ENCODE peak calls at places on chromosomes 2 and 18, in ten cellular contexts. N is upper lobe of right lung, T is astrocyte of the spinal cord, C is ascending aorta, U is thyroid gland, P is kidney, Y is A549, K is AG04449, R is GM13977, M is IMR-90. X is an unnamed sample.

GRCh38 chr2:101341421-101341820 is 32.9 kb upstream of the RNF149 start:
- DNase-seq in T (no peak), Y (no peak), U (no peak), C (no peak), K (no peak), M (no peak), N (no peak), P (no peak), R (no peak), X (no peak)

GRCh38 chr2:182066439-182067061 is 80.9 kb downstream of the PPP1R1C start:
- DNase-seq in N (no peak), K (peak), Y (no peak), R (no peak), T (peak), C (no peak), U (no peak), M (peak), P (no peak), X (no peak)

GRCh38 chr2:227412877-227413276 is 25.1 kb upstream of the SCYGR1 start:
- DNase-seq in T (no peak), P (no peak), R (no peak), C (no peak), U (no peak), M (no peak), Y (no peak), N (no peak), K (no peak), X (no peak)

GRCh38 chr2:8545676-8546318 is 136.1 kb upstream of the ID2 start:
- DNase-seq in U (no peak), N (no peak), M (no peak), C (no peak), T (no peak), K (no peak), P (no peak), Y (no peak), R (no peak), X (peak)

GRCh38 chr2:219001577-219002394 is 8.6 kb upstream of the CRYBA2 start:
- DNase-seq in P (peak), M (no peak), Y (no peak), T (no peak), C (no peak), U (peak), K (no peak), N (peak), R (peak), X (no peak)

GRCh38 chr2:10370895-10371294 is 68.2 kb downstream of the HPCAL1 start:
- DNase-seq in P (no peak), R (no peak), Y (no peak), C (no peak), U (peak), M (no peak), T (no peak), K (no peak), N (no peak), X (no peak)

GRCh38 chr2:37654419-37654818 is 17.0 kb downstream of the CDC42EP3 start:
- DNase-seq in Y (no peak), K (no peak), N (no peak), M (no peak), U (no peak), C (no peak), R (no peak), P (no peak), T (no peak), X (no peak)

GRCh38 chr2:68436270-68436669 is 30.8 kb downstream of the FBXO48 start:
- DNase-seq in P (no peak), T (no peak), R (no peak), Y (no peak), N (no peak), M (peak), C (no peak), U (no peak), K (no peak), X (no peak)

GRCh38 chr2:108492364-108492763 is 41.9 kb upstream of the LIMS1 start:
- DNase-seq in R (no peak), Y (peak), N (no peak), P (no peak), K (peak), M (peak), C (no peak), U (no peak), T (peak), X (no peak)

GRCh38 chr2:212330263-212330662 is 208.3 kb downstream of the ERBB4 start:
- DNase-seq in K (no peak), M (no peak), Y (no peak), P (peak), R (no peak), C (peak), N (no peak), T (no peak), U (peak), X (no peak)

GRCh38 chr2:102743259-102743658 is 18.6 kb upstream of the TMEM182 start:
- DNase-seq in Y (no peak), P (no peak), N (no peak), R (no peak), M (no peak), C (no peak), K (no peak), T (no peak), U (no peak), X (no peak)

GRCh38 chr2:33298233-33298632 is 178.2 kb upstream of the RASGRP3 start:
- DNase-seq in K (peak), Y (peak), P (no peak), T (peak), U (no peak), C (no peak), N (no peak), R (no peak), M (peak), X (no peak)

GRCh38 chr2:26846334-26846863 is 1.5 kb upstream of the DPYSL5 start:
- DNase-seq in T (peak), P (peak), M (peak), U (peak), Y (peak), K (peak), N (peak), C (peak), R (peak), X (peak)

GRCh38 chr2:84197901-84198300 is 261.2 kb downstream of the SUCLG1 start:
- DNase-seq in T (no peak), N (no peak), M (no peak), K (no peak), R (no peak), Y (no peak), C (no peak), P (no peak), U (no peak), X (no peak)

GRCh38 chr2:227627769-227628168 is 10.5 kb downstream of the SCYGR4 start:
- DNase-seq in P (no peak), N (no peak), Y (no peak), K (no peak), M (no peak), R (no peak), U (no peak), T (no peak), C (no peak), X (no peak)

GRCh38 chr18:52903858-52904257 is 563.9 kb downstream of the DCC start:
- DNase-seq in Y (peak), T (peak), K (no peak), C (no peak), R (peak), P (no peak), N (no peak), M (no peak), U (peak), X (peak)

GRCh38 chr2:120344214-120344990 is 1.5 kb upstream of the INHBB start:
- DNase-seq in U (peak), K (no peak), C (no peak), T (no peak), M (no peak), N (no peak), R (peak), P (peak), Y (peak), X (peak)

GRCh38 chr2:43220982-43221659 is 5.3 kb downstream of the ZFP36L2 start:
- DNase-seq in U (peak), C (peak), M (peak), K (no peak), P (peak), Y (no peak), N (peak), R (no peak), T (peak), X (peak)

GRCh38 chr2:189506514-189506976 is 65.3 kb downstream of the WDR75 start:
- DNase-seq in K (no peak), N (no peak), C (no peak), U (no peak), Y (peak), T (no peak), M (peak), P (no peak), R (no peak), X (no peak)

GRCh38 chr2:201859886-201860285 is 53.5 kb downstream of the CDK15 start:
- DNase-seq in C (no peak), Y (no peak), M (peak), N (no peak), T (peak), U (no peak), K (no peak), P (no peak), R (no peak), X (no peak)

GRCh38 chr2:60453896-60454295 is 99.6 kb downstream of the BCL11A start:
- DNase-seq in C (no peak), U (no peak), R (no peak), P (no peak), K (no peak), Y (no peak), M (no peak), T (no peak), N (no peak), X (no peak)

GRCh38 chr2:191612496-191612895 is 65.4 kb upstream of the NABP1 start:
- DNase-seq in R (no peak), M (peak), U (no peak), K (peak), P (no peak), Y (peak), N (no peak), T (peak), C (no peak), X (no peak)

GRCh38 chr18:60044290-60045006 is 144.7 kb downstream of the PMAIP1 start:
- DNase-seq in R (no peak), M (peak), T (peak), C (no peak), Y (peak), K (no peak), N (no peak), P (no peak), U (no peak), X (no peak)

GRCh38 chr2:63587814-63588384 is 378 bp downstream of the WDPCP start:
- DNase-seq in N (no peak), T (no peak), U (no peak), M (no peak), P (no peak), Y (no peak), K (no peak), C (no peak), R (no peak), X (no peak)

GRCh38 chr18:68713791-68714190 is 1.1 kb downstream of the TMX3 start:
- DNase-seq in T (no peak), M (no peak), P (no peak), C (no peak), Y (no peak), N (no peak), U (no peak), K (no peak), R (no peak), X (no peak)

GRCh38 chr2:223692227-223692947 is 90.2 kb upstream of the SCG2 start:
- DNase-seq in R (no peak), U (peak), Y (peak), M (peak), C (no peak), N (no peak), T (peak), K (no peak), P (no peak), X (peak)

GRCh38 chr18:30765247-30765646 is 277.3 kb downstream of the DSC3 start:
- DNase-seq in N (no peak), P (no peak), K (no peak), U (no peak), R (no peak), C (no peak), T (no peak), Y (no peak), M (no peak), X (no peak)

GRCh38 chr2:192236136-192236535 is 41.4 kb upstream of the TMEFF2 start:
- DNase-seq in R (no peak), K (no peak), T (peak), N (no peak), U (no peak), P (no peak), M (peak), C (no peak), Y (no peak), X (no peak)

GRCh38 chr2:162234620-162235462 is 8.4 kb downstream of the FAP start:
- DNase-seq in T (no peak), C (no peak), K (no peak), Y (no peak), R (no peak), N (no peak), P (peak), U (no peak), M (no peak), X (no peak)

DNA sequence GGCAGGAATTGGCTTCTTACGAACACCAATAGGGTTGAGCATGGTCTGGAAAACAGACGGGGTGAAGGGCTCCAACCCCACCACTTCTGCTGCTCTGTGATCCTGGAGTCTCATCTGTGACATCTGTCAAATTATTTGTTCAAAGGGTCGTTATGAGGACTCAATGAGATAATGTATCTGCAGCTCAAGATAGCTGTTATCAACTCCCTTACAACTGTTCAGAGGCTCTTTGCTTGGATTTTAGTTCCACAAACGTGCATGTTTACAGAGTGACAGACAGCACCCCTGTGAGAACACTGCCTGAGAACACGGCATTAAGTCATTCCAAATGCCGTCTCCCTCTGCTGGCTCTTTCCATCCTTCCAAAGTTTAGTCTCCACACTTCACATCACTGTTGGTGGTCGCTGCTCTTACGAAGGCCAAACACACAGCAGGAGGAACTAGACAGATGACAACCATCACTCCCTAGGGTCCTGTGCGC is 220.5 kb downstream of the ANAPC1 start:
- DNase-seq in R (no peak), Y (no peak), C (peak), N (no peak), K (no peak), M (peak), P (no peak), U (no peak), T (peak), X (no peak)
- TF ChIP-seq CTCF in R (no peak), Y (no peak), C (no peak), N (no peak), K (peak), M (peak), P (no peak), U (no peak), T (peak), X (no peak)

GRCh38 chr18:27363918-27364317 is 178.8 kb upstream of the CHST9 start:
- DNase-seq in M (no peak), P (no peak), N (no peak), K (no peak), R (peak), T (peak), C (no peak), U (no peak), Y (peak), X (no peak)
- TF ChIP-seq CTCF in M (no peak), P (peak), N (no peak), K (no peak), R (peak), T (peak), C (no peak), U (no peak), Y (peak), X (no peak)

GRCh38 chr2:81412681-81413080 is 1108.1 kb upstream of the LRRTM1 start:
- DNase-seq in R (no peak), Y (peak), C (no peak), N (no peak), M (no peak), P (no peak), T (no peak), K (no peak), U (no peak), X (no peak)
- TF ChIP-seq CTCF in R (no peak), Y (no peak), C (no peak), N (no peak), M (no peak), P (no peak), T (no peak), K (no peak), U (no peak), X (no peak)

DNA sequence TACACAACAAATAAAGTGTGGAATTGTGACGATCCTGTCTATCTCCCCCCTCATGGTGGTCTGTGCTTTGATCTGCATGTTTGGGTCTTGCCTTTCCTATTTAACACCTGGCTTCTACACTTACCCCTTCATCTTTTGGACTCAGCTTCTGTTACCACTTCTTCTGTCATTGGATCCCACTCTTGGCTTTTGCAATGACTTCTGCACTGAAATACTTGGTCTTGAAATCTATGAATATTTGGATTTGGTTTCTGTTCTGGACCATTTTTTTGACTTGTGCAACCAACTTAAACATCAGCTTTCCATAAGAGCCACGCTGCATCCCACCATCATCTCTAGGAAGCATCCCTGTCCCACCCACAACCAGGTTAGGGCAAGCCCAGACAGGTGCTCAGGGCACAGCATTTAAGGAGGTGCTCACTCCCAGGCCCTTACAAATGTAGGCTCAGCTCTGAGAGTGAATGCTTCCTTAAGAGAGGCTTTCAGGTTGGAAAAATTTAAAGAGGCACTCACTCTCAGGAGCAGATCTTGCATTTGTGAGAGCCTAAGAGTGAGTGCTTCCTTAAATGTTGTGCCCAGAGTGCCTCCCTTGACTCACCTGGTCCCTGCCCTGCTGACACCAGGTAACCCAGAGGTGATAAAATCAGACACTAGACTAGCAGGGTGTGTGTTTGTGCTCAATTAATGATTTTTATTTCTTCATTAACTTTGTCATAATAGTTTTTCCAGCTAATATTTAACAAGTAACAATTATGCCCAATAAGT is 124.5 kb upstream of the SH3BP4 start:
- DNase-seq in M (no peak), U (peak), N (no peak), K (no peak), R (no peak), C (no peak), Y (no peak), T (no peak), P (no peak), X (no peak)
- TF ChIP-seq CTCF in M (no peak), U (no peak), N (no peak), K (no peak), R (no peak), C (no peak), Y (no peak), T (no peak), P (no peak), X (no peak)

GRCh38 chr2:238107525-238108422 is 7.6 kb downstream of the ESPNL start:
- DNase-seq in T (no peak), K (no peak), P (peak), U (peak), Y (no peak), R (no peak), M (no peak), N (peak), C (peak), X (no peak)
- TF ChIP-seq CTCF in T (no peak), K (no peak), P (no peak), U (no peak), Y (no peak), R (no peak), M (no peak), N (no peak), C (no peak), X (no peak)

GRCh38 chr2:50529600-50530218 is 502.2 kb downstream of the NRXN1 start:
- DNase-seq in N (no peak), C (no peak), T (peak), Y (peak), M (peak), P (no peak), K (peak), U (no peak), R (peak), X (no peak)
- TF ChIP-seq CTCF in N (peak), C (peak), T (peak), Y (peak), M (peak), P (peak), K (peak), U (peak), R (peak), X (peak)

GRCh38 chr18:24544949-24545348 is 84.5 kb downstream of the HRH4 start:
- DNase-seq in T (no peak), P (no peak), N (no peak), K (no peak), C (no peak), U (no peak), Y (no peak), R (no peak), M (no peak), X (no peak)

GRCh38 chr18:24543408-24544140 is 83.1 kb downstream of the HRH4 start:
- DNase-seq in M (no peak), T (no peak), N (no peak), C (no peak), P (no peak), K (no peak), Y (no peak), R (no peak), U (no peak), X (no peak)

GRCh38 chr18:24546304-24546703 is 85.9 kb downstream of the HRH4 start:
- DNase-seq in K (no peak), P (no peak), M (no peak), U (no peak), T (no peak), N (no peak), C (no peak), R (no peak), Y (no peak), X (no peak)

GRCh38 chr18:24540896-24541295 is 80.5 kb downstream of the HRH4 start:
- DNase-seq in P (no peak), U (no peak), M (no peak), T (no peak), Y (no peak), N (no peak), R (no peak), K (no peak), C (no peak), X (no peak)

DNA sequence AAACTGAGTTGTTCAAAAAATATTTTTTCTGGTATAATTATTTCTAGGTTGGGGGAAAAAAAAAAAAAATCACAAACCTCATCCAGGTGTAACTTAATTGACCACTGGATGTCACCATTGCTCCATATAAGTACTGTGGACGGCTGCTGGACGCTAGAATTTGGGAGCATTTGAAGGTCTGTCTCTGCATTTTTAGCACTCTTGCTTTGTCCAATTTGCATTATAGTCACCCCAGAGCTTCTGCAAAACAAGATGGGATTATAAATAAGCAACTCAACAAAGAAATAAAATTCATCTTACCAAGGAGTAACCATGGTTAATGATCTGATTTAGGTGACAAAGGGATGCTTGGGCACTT is 83.7 kb downstream of the HRH4 start:
- DNase-seq in M (peak), N (no peak), U (peak), P (no peak), C (no peak), T (peak), R (peak), K (no peak), Y (peak), X (peak)
- TF ChIP-seq CTCF in M (peak), N (peak), U (peak), P (peak), C (peak), T (peak), R (peak), K (no peak), Y (peak), X (peak)

DNA sequence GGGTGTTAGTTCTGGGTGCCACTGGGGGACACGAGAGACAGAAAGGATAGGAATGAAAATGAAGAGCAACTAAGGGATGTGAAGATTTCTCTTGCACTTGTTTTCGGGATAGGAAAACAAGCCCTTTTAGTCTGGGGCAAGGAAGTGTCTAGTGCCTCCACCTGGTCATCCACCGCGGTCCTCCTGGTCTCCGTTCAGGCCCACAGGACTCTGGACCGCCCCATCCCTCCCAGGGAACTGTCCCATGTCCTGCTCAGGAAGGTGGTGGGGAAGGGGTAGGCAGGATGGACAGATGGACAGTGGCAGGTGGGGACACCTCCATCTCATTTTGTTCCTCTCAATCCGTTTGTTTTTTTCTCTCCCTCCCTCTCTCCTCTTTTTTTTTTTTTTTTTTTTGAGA is 45.9 kb downstream of the AGAP1 start:
- DNase-seq in U (no peak), K (no peak), M (no peak), R (no peak), Y (no peak), C (no peak), N (peak), T (no peak), P (peak), X (no peak)
- TF ChIP-seq CTCF in U (no peak), K (no peak), M (no peak), R (no peak), Y (no peak), C (no peak), N (no peak), T (no peak), P (no peak), X (no peak)